ENCODE peak calls at places on chromosomes 11 and 22, in six cellular contexts. Y is right lobe of liver, O is transverse colon, S is spleen, L is uterus, E is testis. T is an unnamed sample.

GRCh38 chr11:9037046-9037780 is 33.4 kb upstream of the NRIP3 start:
- DNase-seq in Y (no peak), O (no peak), S (no peak), L (no peak), E (no peak), T (no peak)

GRCh38 chr11:16030664-16031063 is 325.7 kb downstream of the SOX6 start:
- DNase-seq in Y (no peak), O (no peak), S (no peak), L (no peak), E (no peak), T (no peak)

GRCh38 chr11:12979928-12980689 is 29.0 kb upstream of the RASSF10 start:
- DNase-seq in Y (no peak), O (no peak), S (no peak), L (no peak), E (no peak), T (no peak)

GRCh38 chr22:44159230-44159629 is 21.5 kb upstream of the PARVG start:
- DNase-seq in Y (no peak), O (peak), S (peak), L (peak), E (no peak), T (no peak)

GRCh38 chr11:34899633-34900016 is 16.6 kb downstream of the APIP start:
- DNase-seq in Y (no peak), O (no peak), S (no peak), L (no peak), E (no peak), T (no peak)

GRCh38 chr11:75241036-75241905 is 697 bp downstream of the TPBGL start:
- DNase-seq in Y (peak), O (peak), S (peak), L (peak), E (peak), T (peak)

GRCh38 chr22:32874330-32874729 is 72.8 kb downstream of the TIMP3 start:
- DNase-seq in Y (no peak), O (no peak), S (no peak), L (no peak), E (no peak), T (no peak)

GRCh38 chr11:2252018-2252417 is 18.4 kb downstream of the ASCL2 start:
- DNase-seq in Y (no peak), O (no peak), S (no peak), L (no peak), E (no peak), T (no peak)

GRCh38 chr11:64741393-64742086 is 2.4 kb downstream of the RASGRP2 start:
- DNase-seq in Y (peak), O (no peak), S (peak), L (no peak), E (no peak), T (no peak)

GRCh38 chr11:63670738-63671321 is 346 bp downstream of the ATL3 start:
- DNase-seq in Y (peak), O (peak), S (peak), L (peak), E (peak), T (peak)

GRCh38 chr22:40654522-40655167 is 18.1 kb upstream of the MRTFA start:
- DNase-seq in Y (peak), O (peak), S (no peak), L (peak), E (peak), T (peak)

GRCh38 chr11:85947431-85948272 is 92.5 kb downstream of the CCDC83 start:
- DNase-seq in Y (no peak), O (no peak), S (no peak), L (peak), E (peak), T (no peak)

GRCh38 chr11:105007463-105007862 is 15.5 kb downstream of the CASP5 start:
- DNase-seq in Y (no peak), O (no peak), S (no peak), L (no peak), E (no peak), T (no peak)

GRCh38 chr11:1084561-1085439 is 10.1 kb downstream of the MUC2 start:
- DNase-seq in Y (peak), O (no peak), S (peak), L (no peak), E (no peak), T (no peak)

GRCh38 chr22:19705181-19705934 is 8.9 kb upstream of the SEPTIN5 start:
- DNase-seq in Y (no peak), O (no peak), S (peak), L (no peak), E (peak), T (no peak)

GRCh38 chr11:61777234-61778090 is 14.9 kb downstream of the TMEM258 start:
- DNase-seq in Y (no peak), O (peak), S (peak), L (no peak), E (peak), T (no peak)

GRCh38 chr11:21411114-21411513 is 741.7 kb downstream of the NELL1 start:
- DNase-seq in Y (no peak), O (no peak), S (no peak), L (no peak), E (no peak), T (no peak)

GRCh38 chr11:100684101-100685065 is 2.7 kb upstream of the ARHGAP42 start:
- DNase-seq in Y (no peak), O (no peak), S (no peak), L (no peak), E (no peak), T (no peak)

GRCh38 chr11:113444469-113445122 is 30.6 kb downstream of the DRD2 start:
- DNase-seq in Y (no peak), O (no peak), S (no peak), L (no peak), E (no peak), T (no peak)

GRCh38 chr11:126375726-126376125 is 20.2 kb downstream of the ST3GAL4 start:
- DNase-seq in Y (no peak), O (no peak), S (no peak), L (no peak), E (no peak), T (no peak)

GRCh38 chr22:42227435-42227834 is 43.0 kb downstream of the TCF20 start:
- DNase-seq in Y (no peak), O (no peak), S (no peak), L (no peak), E (no peak), T (no peak)

GRCh38 chr11:75384438-75385080 is 14.8 kb upstream of the RPS3 start:
- DNase-seq in Y (peak), O (peak), S (peak), L (peak), E (peak), T (peak)

GRCh38 chr11:72491001-72491400 is 56.7 kb upstream of the CLPB start:
- DNase-seq in Y (no peak), O (no peak), S (no peak), L (no peak), E (no peak), T (no peak)

GRCh38 chr11:17572359-17572690 is 25.3 kb downstream of the OTOG start:
- DNase-seq in Y (peak), O (no peak), S (peak), L (no peak), E (no peak), T (no peak)

GRCh38 chr11:92018332-92018731 is 206.3 kb upstream of the FAT3 start:
- DNase-seq in Y (no peak), O (no peak), S (no peak), L (no peak), E (no peak), T (no peak)

GRCh38 chr22:44680481-44680894 is 21.5 kb upstream of the PRR5 start:
- DNase-seq in Y (no peak), O (no peak), S (no peak), L (no peak), E (no peak), T (no peak)

GRCh38 chr22:42910221-42910942 is 53.3 kb upstream of the ARFGAP3 start:
- DNase-seq in Y (no peak), O (no peak), S (no peak), L (no peak), E (no peak), T (no peak)

GRCh38 chr11:2562181-2562581 is 117.4 kb downstream of the KCNQ1 start:
- DNase-seq in Y (no peak), O (peak), S (peak), L (no peak), E (peak), T (peak)

GRCh38 chr11:120318906-120319305 is 6.2 kb upstream of the TLCD5 start:
- DNase-seq in Y (no peak), O (no peak), S (no peak), L (no peak), E (no peak), T (no peak)

GRCh38 chr11:120314861-120315260 is 10.2 kb upstream of the TLCD5 start:
- DNase-seq in Y (no peak), O (no peak), S (no peak), L (no peak), E (no peak), T (no peak)

GRCh38 chr11:120316880-120317688 is 8.0 kb upstream of the TLCD5 start:
- DNase-seq in Y (no peak), O (peak), S (no peak), L (peak), E (no peak), T (no peak)

DNA sequence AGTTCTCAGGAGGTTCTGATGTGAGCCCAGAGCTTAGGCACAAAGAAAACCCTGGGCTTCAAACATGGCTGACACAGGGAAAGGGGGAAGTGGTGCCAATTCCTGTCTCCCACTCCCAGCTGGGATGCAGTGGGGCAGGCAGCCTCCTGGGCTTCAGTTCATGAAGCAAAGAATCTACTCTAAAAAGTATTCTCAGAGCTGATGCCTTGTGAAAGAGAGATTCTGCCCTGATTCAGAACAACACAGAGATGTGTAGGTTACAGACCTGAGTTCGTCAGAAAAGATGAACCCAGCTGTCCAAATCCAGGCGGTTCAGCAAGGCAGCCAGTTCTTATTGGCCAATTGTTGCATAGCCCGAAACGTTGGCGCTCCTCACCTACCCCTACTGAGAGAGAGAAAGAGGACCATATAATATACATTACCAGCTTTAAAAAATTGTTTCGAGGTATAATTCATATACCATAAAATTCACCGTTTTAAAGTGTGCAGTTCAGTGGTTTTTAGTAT is 7.4 kb upstream of the TLCD5 start:
- DNase-seq in Y (no peak), O (no peak), S (no peak), L (no peak), E (no peak), T (no peak)
- H3K27ac ChIP-seq in Y (no peak), O (peak), S (no peak), L (peak), E (no peak), T (peak)

DNA sequence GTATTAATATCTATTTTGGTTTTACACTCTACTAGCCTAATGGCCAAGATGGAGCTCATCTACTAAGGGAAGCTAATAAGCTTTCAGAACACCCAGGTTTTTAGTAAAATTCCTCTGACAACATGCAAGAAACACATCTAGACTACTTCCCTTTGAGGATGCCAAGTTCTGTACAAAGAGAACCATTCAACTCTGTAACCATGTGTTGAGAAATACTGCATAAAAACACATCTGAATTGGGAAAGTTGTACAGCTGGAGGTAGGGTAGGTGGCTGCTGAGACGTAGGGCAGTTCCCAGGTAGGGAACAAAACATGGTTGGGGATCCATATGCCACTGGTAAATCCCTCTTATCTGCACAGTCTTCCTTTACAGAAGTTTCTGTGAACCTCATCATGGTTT is 66.2 kb downstream of the SC5D start:
- DNase-seq in Y (no peak), O (no peak), S (no peak), L (no peak), E (no peak), T (no peak)
- H3K27ac ChIP-seq in Y (no peak), O (no peak), S (peak), L (no peak), E (no peak), T (no peak)

GRCh38 chr11:110431212-110432073 is 1.7 kb downstream of the FDX1 start:
- DNase-seq in Y (no peak), O (no peak), S (no peak), L (no peak), E (no peak), T (no peak)

GRCh38 chr11:110429614-110430266 is at the start of gene FDX1:
- DNase-seq in Y (peak), O (peak), S (peak), L (peak), E (peak), T (peak)

GRCh38 chr11:110432713-110433392 is 3.1 kb downstream of the FDX1 start:
- DNase-seq in Y (no peak), O (no peak), S (no peak), L (no peak), E (no peak), T (no peak)

GRCh38 chr11:110428956-110429613 is 663 bp upstream of the FDX1 start:
- DNase-seq in Y (no peak), O (no peak), S (no peak), L (no peak), E (peak), T (no peak)

GRCh38 chr11:110430267-110431211 is 791 bp downstream of the FDX1 start:
- DNase-seq in Y (peak), O (peak), S (no peak), L (no peak), E (peak), T (peak)
- H3K27ac ChIP-seq in Y (peak), O (peak), S (peak), L (peak), E (peak), T (peak)

DNA sequence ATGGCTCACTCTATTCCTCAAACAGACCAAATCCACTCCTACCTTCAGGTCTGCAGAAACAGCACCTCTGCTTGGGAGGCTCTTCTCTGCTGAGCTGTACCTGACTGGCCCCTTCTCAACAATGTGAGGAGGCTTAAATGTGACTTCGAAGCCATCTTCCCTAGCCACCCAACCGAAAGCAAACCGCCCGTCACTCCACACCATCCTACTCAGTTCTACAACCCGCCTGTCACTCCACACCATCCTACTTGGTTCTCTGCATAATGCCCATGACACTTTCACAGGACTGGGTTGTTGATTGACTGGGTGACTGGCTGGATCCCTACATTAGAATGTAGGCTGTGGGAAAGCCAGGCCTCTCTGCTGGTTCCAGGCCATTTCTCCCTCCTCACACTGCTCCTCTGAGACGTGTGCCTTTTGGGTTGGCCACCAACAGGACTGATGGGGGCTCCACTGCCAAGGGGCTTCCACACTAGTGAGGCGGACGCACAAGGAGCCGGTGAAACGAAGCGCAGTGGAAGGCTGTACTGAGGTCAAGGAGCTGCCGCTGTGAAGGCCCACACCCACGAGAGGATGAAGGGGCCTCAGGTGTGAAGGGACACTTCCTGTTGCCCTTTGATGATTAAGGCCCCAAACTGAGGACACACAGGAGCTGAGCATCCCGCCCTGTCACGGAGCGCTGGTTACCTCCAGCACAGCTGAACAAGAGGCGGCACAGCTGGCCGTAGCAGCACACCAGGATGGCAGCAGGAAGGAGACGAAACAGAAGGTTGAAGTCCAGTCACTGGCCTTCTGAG is 47.5 kb upstream of the SPATA19 start:
- DNase-seq in Y (no peak), O (no peak), S (no peak), L (no peak), E (peak), T (no peak)
- H3K27ac ChIP-seq in Y (no peak), O (no peak), S (no peak), L (no peak), E (no peak), T (no peak)

T was measured in caudate nucleus.